ENCODE peak calls at places on chromosomes 3 and 15, in eight cellular contexts. C is AG08395; D is suprapubic skin; G is EL; R is T-cell; W is NCI-H2081; T is A673; P is activated CD8-positive, alpha-beta memory T cell treated with anti-CD3 and anti-CD28 coated beads, Interleukin-2, amount 50 U/mL, for 48 hours. B is an unnamed sample.
A peak's percentile ranks its signal among the peaks of the same experiment; 100 is the strongest.

GRCh38 chr3:44981220-44981619 is 5.2 kb downstream of the EXOSC7 start:
- DNase-seq in W (no peak), C (peak; percentile 20), P (no peak), D (no peak), T (no peak), R (no peak), G (peak; percentile 50), B (peak; percentile 27)

GRCh38 chr15:46277994-46278885 is 643.4 kb downstream of the SQOR start:
- DNase-seq in G (no peak), R (no peak), W (peak; percentile 96), D (no peak), P (no peak), T (no peak), C (no peak), B (no peak)

GRCh38 chr3:64214002-64214696 is 11.1 kb downstream of the PRICKLE2 start:
- DNase-seq in R (no peak), D (peak; percentile 80), T (no peak), P (no peak), W (no peak), C (peak; percentile 71), G (peak; percentile 86), B (peak; percentile 82)

GRCh38 chr15:29917600-29918597 is 95.6 kb upstream of the TJP1 start:
- DNase-seq in P (no peak), G (peak; percentile 64), R (no peak), T (no peak), D (no peak), W (no peak), C (no peak), B (peak; percentile 85)

GRCh38 chr3:57910988-57911387 is 97.2 kb upstream of the FLNB start:
- DNase-seq in C (no peak), W (no peak), R (peak; percentile 23), G (peak; percentile 38), T (peak; percentile 5), D (no peak), P (no peak), B (peak; percentile 28)

GRCh38 chr3:188779537-188779936 is 392.2 kb upstream of the TPRG1 start:
- DNase-seq in T (no peak), D (no peak), G (no peak), R (no peak), C (no peak), P (no peak), W (no peak), B (peak; percentile 18)

GRCh38 chr3:82610236-82610635 is 848.8 kb upstream of the GBE1 start:
- DNase-seq in T (no peak), W (no peak), G (no peak), C (no peak), R (no peak), D (no peak), P (no peak), B (no peak)

GRCh38 chr15:95996494-95996893 is 334.0 kb upstream of the NR2F2 start:
- DNase-seq in T (no peak), P (no peak), G (no peak), D (no peak), R (no peak), C (no peak), W (no peak), B (no peak)

GRCh38 chr3:56132762-56133161 is 335.5 kb downstream of the ERC2 start:
- DNase-seq in C (no peak), G (no peak), D (no peak), W (no peak), P (no peak), R (no peak), T (no peak), B (no peak)

GRCh38 chr3:39532777-39533176 is 65.3 kb downstream of the MOBP start:
- DNase-seq in D (no peak), G (no peak), P (no peak), W (no peak), T (no peak), R (no peak), C (no peak), B (no peak)

GRCh38 chr15:56913241-56913640 is 5.2 kb upstream of the TCF12 start:
- DNase-seq in G (no peak), C (no peak), D (no peak), P (no peak), T (no peak), R (no peak), W (no peak), B (no peak)

GRCh38 chr3:49673715-49674490 is at the start of gene APEH:
- DNase-seq in D (peak; percentile 97), R (peak; percentile 94), P (peak; percentile 97), T (peak; percentile 92), W (no peak), G (peak; percentile 99), C (peak; percentile 98), B (peak; percentile 96)

GRCh38 chr3:114857281-114857680 is 289.8 kb downstream of the ZBTB20 start:
- DNase-seq in T (no peak), C (no peak), P (no peak), D (no peak), W (peak; percentile 42), G (no peak), R (no peak), B (no peak)

B was measured in IMR-90.